ENCODE peak calls at places on chromosomes 7 and 10, in five cellular contexts. Q, D, M, F and Z are unnamed samples.

GRCh38 chr7:123122951-123123350 is 76.8 kb downstream of the SLC13A1 start:
- DNase-seq in D (no peak), Q (no peak), F (no peak), M (no peak), Z (no peak)

GRCh38 chr10:101818958-101819633 is 852 bp upstream of the OGA start:
- DNase-seq in M (no peak), D (peak), F (no peak), Q (no peak), Z (no peak)

GRCh38 chr10:70743879-70744278 is 41.3 kb downstream of the TBATA start:
- DNase-seq in F (no peak), D (no peak), Q (no peak), M (no peak), Z (no peak)

GRCh38 chr7:81410471-81411117 is 359.3 kb downstream of the HGF start:
- DNase-seq in Q (no peak), D (no peak), M (no peak), F (no peak), Z (no peak)

GRCh38 chr10:65482848-65483247 is 1443.0 kb upstream of the LRRTM3 start:
- DNase-seq in Q (no peak), D (no peak), F (no peak), M (no peak), Z (no peak)

GRCh38 chr10:83862723-83863122 is 276.6 kb upstream of the GHITM start:
- DNase-seq in Q (no peak), F (no peak), D (no peak), M (no peak), Z (no peak)

GRCh38 chr10:79348640-79348988 is 1.3 kb downstream of the PPIF start:
- DNase-seq in Q (no peak), D (no peak), F (no peak), M (no peak), Z (no peak)

GRCh38 chr7:5635461-5636445 is 145.7 kb downstream of the RNF216 start:
- DNase-seq in D (no peak), F (no peak), M (no peak), Q (no peak), Z (no peak)

GRCh38 chr10:58642283-58642682 is 129.6 kb downstream of the BICC1 start:
- DNase-seq in Q (no peak), M (no peak), D (no peak), F (no peak), Z (no peak)

GRCh38 chr10:101716891-101717659 is 22.1 kb upstream of the FBXW4 start:
- DNase-seq in M (peak), Q (no peak), D (no peak), F (no peak), Z (no peak)

GRCh38 chr10:3720228-3721019 is 64.6 kb downstream of the KLF6 start:
- DNase-seq in Q (no peak), F (peak), D (peak), M (peak), Z (peak)

GRCh38 chr7:131123991-131124629 is 203.6 kb upstream of the MKLN1 start:
- DNase-seq in M (no peak), F (no peak), Q (no peak), D (no peak), Z (no peak)

GRCh38 chr10:84493951-84494848 is 165.8 kb downstream of the CCSER2 start:
- DNase-seq in Q (no peak), M (peak), D (no peak), F (no peak), Z (peak)

GRCh38 chr7:86939197-86939814 is 120.1 kb downstream of the ELAPOR2 start:
- DNase-seq in F (peak), Q (peak), M (peak), D (no peak), Z (peak)

GRCh38 chr10:45375101-45375500 is 1.1 kb downstream of the ALOX5 start:
- DNase-seq in F (no peak), M (no peak), Q (no peak), D (no peak), Z (no peak)

GRCh38 chr7:79434098-79434497 is 19.4 kb downstream of the MAGI2 start:
- DNase-seq in Q (no peak), D (no peak), F (peak), M (no peak), Z (peak)

GRCh38 chr10:116836902-116837513 is 12.3 kb upstream of the ENO4 start:
- DNase-seq in Q (no peak), D (no peak), M (no peak), F (no peak), Z (no peak)

GRCh38 chr10:110834622-110835219 is 37.0 kb upstream of the PDCD4 start:
- DNase-seq in F (no peak), M (no peak), D (no peak), Q (peak), Z (no peak)

GRCh38 chr7:103660455-103661371 is 214.7 kb upstream of the SLC26A5 start:
- DNase-seq in M (peak), Q (peak), F (no peak), D (no peak), Z (no peak)

GRCh38 chr10:129028425-129028824 is 438.6 kb upstream of the MGMT start:
- DNase-seq in M (no peak), Q (no peak), F (no peak), D (no peak), Z (no peak)

GRCh38 chr7:84904561-84904960 is 282.3 kb downstream of the SEMA3D start:
- DNase-seq in F (no peak), Q (no peak), M (peak), D (no peak), Z (no peak)

GRCh38 chr7:18831381-18831901 is 286.0 kb downstream of the TWIST1 start:
- DNase-seq in D (no peak), M (no peak), Q (no peak), F (no peak), Z (no peak)

GRCh38 chr10:84606428-84606827 is 278.0 kb downstream of the CCSER2 start:
- DNase-seq in M (no peak), Q (no peak), D (no peak), F (no peak), Z (no peak)

GRCh38 chr10:90197766-90198165 is 496.4 kb downstream of the KIF20B start:
- DNase-seq in D (no peak), M (no peak), F (no peak), Q (no peak), Z (peak)

GRCh38 chr7:2539031-2540028 is 16.0 kb downstream of the BRAT1 start:
- DNase-seq in F (no peak), M (no peak), Q (no peak), D (no peak), Z (no peak)

GRCh38 chr7:99142727-99143521 is 984 bp downstream of the SMURF1 start:
- DNase-seq in Q (peak), F (peak), M (peak), D (peak), Z (peak)

GRCh38 chr7:68697821-68698280 is 900.4 kb upstream of the AUTS2 start:
- DNase-seq in Q (no peak), D (no peak), F (no peak), M (no peak), Z (no peak)

GRCh38 chr7:20030915-20031362 is 186.2 kb downstream of the MACC1 start:
- DNase-seq in D (no peak), M (peak), F (no peak), Q (no peak), Z (peak)

GRCh38 chr10:93435061-93435491 is 47.1 kb downstream of the MYOF start:
- DNase-seq in M (peak), F (no peak), Q (no peak), D (no peak), Z (no peak)

GRCh38 chr10:115706482-115707076 is 566.4 kb downstream of the GFRA1 start:
- DNase-seq in F (peak), M (no peak), D (no peak), Q (peak), Z (no peak)

GRCh38 chr10:132455986-132456847 is 59.2 kb downstream of the PWWP2B start:
- DNase-seq in M (no peak), F (no peak), Q (no peak), D (no peak), Z (no peak)

GRCh38 chr7:2086229-2086628 is 146.5 kb downstream of the MAD1L1 start:
- DNase-seq in F (no peak), D (no peak), Q (no peak), M (no peak), Z (no peak)

GRCh38 chr10:73134727-73135126 is 24.5 kb downstream of the NUDT13 start:
- DNase-seq in M (no peak), D (no peak), F (no peak), Q (no peak), Z (no peak)

GRCh38 chr7:144824360-144824759 is 11.5 kb downstream of the TPK1 start:
- DNase-seq in F (peak), Q (no peak), M (peak), D (no peak), Z (peak)

GRCh38 chr7:108455833-108456677 is at the start of gene NRCAM:
- DNase-seq in F (peak), M (no peak), Q (peak), D (peak), Z (no peak)

GRCh38 chr10:75386128-75386527 is 15.4 kb downstream of the ZNF503 start:
- DNase-seq in F (no peak), Q (no peak), D (no peak), M (no peak), Z (no peak)

GRCh38 chr7:48962821-48963505 is 38.6 kb downstream of the CDC14C start:
- DNase-seq in Q (no peak), M (no peak), F (peak), D (no peak), Z (no peak)

GRCh38 chr7:38846280-38846679 is 62.7 kb downstream of the VPS41 start:
- DNase-seq in F (no peak), D (no peak), Q (no peak), M (no peak), Z (no peak)

GRCh38 chr10:121078672-121079102 is 227.5 kb downstream of the WDR11 start:
- DNase-seq in D (no peak), M (peak), Q (no peak), F (no peak), Z (peak)